ENCODE peak calls at places on chromosomes 4 and X, in ten cellular contexts. Z is activated naive CD8-positive, alpha-beta T cell treated with anti-CD3 and anti-CD28 coated beads, Interleukin-2, amount 50 U/mL, for 24 hours; J is pancreas; W is PC-3; O is cardiac septum; Y is tibial artery; X is GDM1; Q is ecto neural progenitor cell; A is stimulated activated CD4-positive, alpha-beta T cell treated with anti-CD3 and anti-CD28 coated beads, Interleukin-15, amount 100 ng/mL, for 1 hour; H is iris pigment epithelial cell. U is an unnamed sample.

GRCh38 chr4:44760142-44760898 is 34.0 kb upstream of the GNPDA2 start:
- DNase-seq in Z (no peak), J (no peak), W (peak), O (no peak), Y (no peak), X (no peak), Q (no peak), A (no peak), H (peak), U (no peak)

GRCh38 chr4:17866790-17867189 is 56.0 kb downstream of the NCAPG start:
- DNase-seq in Z (no peak), J (no peak), W (no peak), O (no peak), Y (no peak), X (no peak), Q (no peak), A (no peak), H (no peak), U (no peak)

GRCh38 chr4:40749717-40750460 is at the start of gene NSUN7:
- DNase-seq in Z (peak), J (peak), W (peak), O (no peak), Y (peak), X (no peak), Q (peak), A (peak), H (peak), U (peak)

GRCh38 chrX:39912126-39912525 is 185.6 kb downstream of the BCOR start:
- DNase-seq in Z (no peak), J (no peak), W (no peak), O (no peak), Y (no peak), X (no peak), Q (no peak), A (no peak), H (no peak), U (no peak)

GRCh38 chr4:148946271-148946670 is 504.1 kb upstream of the NR3C2 start:
- DNase-seq in Z (no peak), J (no peak), W (no peak), O (no peak), Y (no peak), X (no peak), Q (no peak), A (no peak), H (no peak), U (no peak)

GRCh38 chr4:109979932-109980717 is 67.4 kb downstream of the EGF start:
- DNase-seq in Z (no peak), J (no peak), W (peak), O (no peak), Y (no peak), X (no peak), Q (no peak), A (no peak), H (peak), U (no peak)

GRCh38 chrX:73262991-73263390 is 48.3 kb upstream of the NAP1L2 start:
- DNase-seq in Z (no peak), J (no peak), W (peak), O (no peak), Y (no peak), X (no peak), Q (no peak), A (no peak), H (peak), U (peak)

GRCh38 chr4:3531306-3531886 is 826 bp downstream of the LRPAP1 start:
- DNase-seq in Z (no peak), J (no peak), W (no peak), O (peak), Y (peak), X (no peak), Q (peak), A (no peak), H (peak), U (no peak)

GRCh38 chr4:11194431-11194830 is 234.3 kb downstream of the HS3ST1 start:
- DNase-seq in Z (no peak), J (no peak), W (no peak), O (no peak), Y (no peak), X (no peak), Q (no peak), A (no peak), H (no peak), U (no peak)

GRCh38 chr4:79864470-79865190 is 208.4 kb downstream of the ANTXR2 start:
- DNase-seq in Z (no peak), J (no peak), W (no peak), O (no peak), Y (no peak), X (no peak), Q (no peak), A (no peak), H (no peak), U (no peak)

GRCh38 chr4:168995537-168996295 is 14.3 kb downstream of the CBR4 start:
- DNase-seq in Z (no peak), J (no peak), W (peak), O (no peak), Y (no peak), X (no peak), Q (no peak), A (no peak), H (no peak), U (no peak)

GRCh38 chr4:118981839-118982381 is 93.3 kb downstream of the SYNPO2 start:
- DNase-seq in Z (peak), J (peak), W (peak), O (no peak), Y (no peak), X (peak), Q (peak), A (no peak), H (peak), U (peak)

GRCh38 chr4:6447561-6448290 is 24.7 kb downstream of the PPP2R2C start:
- DNase-seq in Z (no peak), J (no peak), W (no peak), O (peak), Y (no peak), X (no peak), Q (no peak), A (no peak), H (no peak), U (no peak)

GRCh38 chr4:24915121-24915922 is 2.5 kb upstream of the CCDC149 start:
- DNase-seq in Z (no peak), J (no peak), W (peak), O (no peak), Y (no peak), X (no peak), Q (no peak), A (no peak), H (no peak), U (no peak)

GRCh38 chr4:10115657-10116624 is 658 bp downstream of the WDR1 start:
- DNase-seq in Z (peak), J (peak), W (peak), O (peak), Y (peak), X (no peak), Q (peak), A (no peak), H (no peak), U (no peak)

GRCh38 chr4:118732591-118733330 is 47.6 kb downstream of the METTL14 start:
- DNase-seq in Z (no peak), J (no peak), W (no peak), O (no peak), Y (no peak), X (no peak), Q (no peak), A (no peak), H (peak), U (no peak)

GRCh38 chr4:183350317-183351071 is 28.3 kb upstream of the CLDN24 start:
- DNase-seq in Z (no peak), J (no peak), W (no peak), O (peak), Y (no peak), X (no peak), Q (no peak), A (no peak), H (no peak), U (no peak)

GRCh38 chrX:80751456-80751855 is 58.2 kb downstream of the BRWD3 start:
- DNase-seq in Z (no peak), J (no peak), W (no peak), O (no peak), Y (no peak), X (no peak), Q (no peak), A (no peak), H (peak), U (no peak)

GRCh38 chr4:140968371-140968770 is 164.9 kb downstream of the RNF150 start:
- DNase-seq in Z (no peak), J (no peak), W (no peak), O (no peak), Y (no peak), X (no peak), Q (no peak), A (no peak), H (peak), U (no peak)

GRCh38 chr4:111806331-111806730 is 338.9 kb upstream of the FAM241A start:
- DNase-seq in Z (no peak), J (no peak), W (peak), O (no peak), Y (no peak), X (no peak), Q (peak), A (no peak), H (peak), U (no peak)

GRCh38 chr4:142095886-142096605 is 459.7 kb downstream of the IL15 start:
- DNase-seq in Z (no peak), J (no peak), W (peak), O (no peak), Y (peak), X (no peak), Q (no peak), A (no peak), H (peak), U (no peak)

GRCh38 chrX:15441464-15441863 is 51.7 kb downstream of the PIR start:
- DNase-seq in Z (no peak), J (no peak), W (no peak), O (no peak), Y (no peak), X (no peak), Q (no peak), A (no peak), H (no peak), U (no peak)

GRCh38 chr4:76090241-76090691 is 15.8 kb downstream of the ART3 start:
- DNase-seq in Z (no peak), J (no peak), W (no peak), O (no peak), Y (no peak), X (peak), Q (no peak), A (no peak), H (peak), U (no peak)

GRCh38 chr4:126238010-126238409 is 923.3 kb downstream of the FAT4 start:
- DNase-seq in Z (no peak), J (no peak), W (no peak), O (no peak), Y (no peak), X (no peak), Q (no peak), A (no peak), H (no peak), U (no peak)

GRCh38 chrX:2610246-2611170 is 80.6 kb upstream of the CD99 start:
- DNase-seq in Z (no peak), J (no peak), W (no peak), O (no peak), Y (no peak), X (no peak), Q (no peak), A (no peak), H (peak), U (no peak)

GRCh38 chrX:128396601-128397000 is 344.4 kb upstream of the ACTRT1 start:
- DNase-seq in Z (no peak), J (no peak), W (peak), O (no peak), Y (no peak), X (no peak), Q (no peak), A (no peak), H (peak), U (no peak)

GRCh38 chr4:87912164-87913004 is 63.1 kb upstream of the SPP1 start:
- DNase-seq in Z (no peak), J (no peak), W (no peak), O (no peak), Y (no peak), X (no peak), Q (no peak), A (no peak), H (no peak), U (no peak)

GRCh38 chr4:32268949-32269348 is 1548.8 kb downstream of the PCDH7 start:
- DNase-seq in Z (no peak), J (no peak), W (peak), O (no peak), Y (no peak), X (no peak), Q (no peak), A (no peak), H (no peak), U (no peak)

GRCh38 chr4:129526812-129527211 is 430.9 kb downstream of the C4orf33 start:
- DNase-seq in Z (no peak), J (no peak), W (peak), O (no peak), Y (no peak), X (no peak), Q (no peak), A (no peak), H (no peak), U (no peak)

GRCh38 chr4:133147922-133148689 is 988 bp upstream of the PCDH10 start:
- DNase-seq in Z (no peak), J (no peak), W (peak), O (peak), Y (peak), X (no peak), Q (peak), A (no peak), H (peak), U (peak)

GRCh38 chr4:3820806-3821579 is 54.8 kb downstream of the ADRA2C start:
- DNase-seq in Z (no peak), J (peak), W (no peak), O (no peak), Y (no peak), X (no peak), Q (no peak), A (no peak), H (no peak), U (no peak)

GRCh38 chr4:18859468-18859867 is 837.9 kb upstream of the LCORL start:
- DNase-seq in Z (no peak), J (no peak), W (no peak), O (no peak), Y (no peak), X (no peak), Q (peak), A (no peak), H (no peak), U (no peak)

GRCh38 chr4:99723555-99724450 is 66.2 kb upstream of the C4orf54 start:
- DNase-seq in Z (no peak), J (peak), W (peak), O (peak), Y (peak), X (peak), Q (no peak), A (no peak), H (peak), U (peak)

GRCh38 chr4:74449571-74450297 is 4.8 kb downstream of the AREG start:
- DNase-seq in Z (no peak), J (no peak), W (peak), O (no peak), Y (no peak), X (no peak), Q (no peak), A (no peak), H (peak), U (no peak)

GRCh38 chrX:154748712-154749339 is 2.1 kb downstream of the GAB3 start:
- DNase-seq in Z (no peak), J (no peak), W (peak), O (no peak), Y (no peak), X (peak), Q (peak), A (no peak), H (peak), U (no peak)

GRCh38 chr4:6854098-6854744 is 55.4 kb upstream of the TBC1D14 start:
- DNase-seq in Z (no peak), J (no peak), W (no peak), O (no peak), Y (no peak), X (no peak), Q (no peak), A (no peak), H (no peak), U (no peak)

GRCh38 chr4:154329939-154330338 is 161.7 kb downstream of the DCHS2 start:
- DNase-seq in Z (no peak), J (no peak), W (no peak), O (no peak), Y (no peak), X (no peak), Q (no peak), A (no peak), H (peak), U (no peak)

GRCh38 chr4:157265281-157265680 is 44.8 kb downstream of the GRIA2 start:
- DNase-seq in Z (no peak), J (no peak), W (peak), O (no peak), Y (no peak), X (no peak), Q (no peak), A (no peak), H (peak), U (no peak)

U was measured in frontal cortex.